ENCODE peak calls at places on chromosomes 5 and 9, in six cellular contexts. C is cardiac fibroblast, T is left lung, Y is lower lobe of right lung, K is AG04450, J is tibial artery. O is an unnamed sample.

GRCh38 chr5:122559676-122560075 is 215.2 kb upstream of the SNX2 start:
- DNase-seq in K (no peak), C (peak; percentile 12), J (no peak), Y (no peak), T (no peak), O (no peak)

GRCh38 chr9:98678244-98678842 is 30.4 kb downstream of the GABBR2 start:
- DNase-seq in K (no peak), Y (no peak), J (no peak), C (no peak), T (no peak), O (no peak)

GRCh38 chr9:32351845-32352244 is 32.6 kb upstream of the ACO1 start:
- DNase-seq in J (no peak), Y (no peak), T (no peak), K (no peak), C (peak; percentile 5), O (no peak)

GRCh38 chr9:95770653-95771131 is 104.8 kb upstream of the ERCC6L2 start:
- DNase-seq in C (peak; percentile 43), K (no peak), T (no peak), J (no peak), Y (no peak), O (no peak)

GRCh38 chr9:130898552-130898852 is 1.9 kb upstream of the QRFP start:
- DNase-seq in Y (no peak), T (no peak), C (no peak), K (no peak), J (no peak), O (no peak)

GRCh38 chr9:81844131-81844567 is 84.1 kb upstream of the SPATA31D4 start:
- DNase-seq in J (no peak), C (no peak), T (no peak), Y (no peak), K (no peak), O (no peak)

GRCh38 chr5:130277522-130277921 is 373.3 kb downstream of the CHSY3 start:
- DNase-seq in J (no peak), C (no peak), K (no peak), T (no peak), Y (no peak), O (no peak)

GRCh38 chr9:92141144-92142129 is 26.2 kb upstream of the SPTLC1 start:
- DNase-seq in C (peak; percentile 37), T (no peak), J (no peak), K (no peak), Y (no peak), O (no peak)

GRCh38 chr9:121784706-121785426 is 133.4 kb downstream of the DAB2IP start:
- DNase-seq in Y (peak; percentile 37), T (no peak), K (no peak), C (no peak), J (no peak), O (no peak)

GRCh38 chr9:95181845-95182244 is 135.7 kb downstream of the FANCC start:
- DNase-seq in K (no peak), Y (no peak), J (no peak), T (no peak), C (no peak), O (no peak)

GRCh38 chr9:6681957-6682501 is 36.5 kb upstream of the GLDC start:
- DNase-seq in J (no peak), Y (no peak), C (no peak), K (no peak), T (no peak), O (no peak)

GRCh38 chr9:137865581-137866145 is 11.9 kb upstream of the CACNA1B start:
- DNase-seq in T (no peak), J (no peak), C (no peak), Y (no peak), K (no peak), O (no peak)

GRCh38 chr9:69604568-69605219 is 67.5 kb downstream of the APBA1 start:
- DNase-seq in K (no peak), C (no peak), Y (no peak), J (no peak), T (no peak), O (no peak)

GRCh38 chr9:69342769-69343168 is 17.8 kb downstream of the ENTREP1 start:
- DNase-seq in J (no peak), T (no peak), Y (no peak), K (no peak), C (no peak), O (no peak)

GRCh38 chr5:109844695-109845094 is 155.0 kb downstream of the MAN2A1 start:
- DNase-seq in K (no peak), J (no peak), T (no peak), C (peak; percentile 39), Y (no peak), O (no peak)

GRCh38 chr5:5421149-5421960 is 1.1 kb upstream of the ICE1 start:
- DNase-seq in Y (no peak), J (no peak), T (no peak), K (no peak), C (no peak), O (no peak)

GRCh38 chr9:32426278-32426939 is 42.0 kb downstream of the ACO1 start:
- DNase-seq in K (peak; percentile 95), C (peak; percentile 91), T (peak; percentile 55), Y (no peak), J (no peak), O (no peak)

GRCh38 chr5:126383246-126383645 is 40.0 kb upstream of the GRAMD2B start:
- DNase-seq in K (no peak), Y (no peak), T (no peak), J (no peak), C (no peak), O (no peak)

GRCh38 chr9:78021692-78022091 is 9.9 kb downstream of the GNAQ start:
- DNase-seq in T (peak; percentile 58), C (peak; percentile 51), K (no peak), Y (peak; percentile 69), J (no peak), O (no peak)

GRCh38 chr5:77645158-77645994 is 6.9 kb upstream of the OTP start:
- DNase-seq in K (no peak), T (no peak), J (no peak), Y (peak; percentile 50), C (no peak), O (no peak)

GRCh38 chr9:38067892-38068615 is 973 bp downstream of the SHB start:
- DNase-seq in J (no peak), T (peak; percentile 35), K (no peak), C (no peak), Y (peak; percentile 60), O (no peak)

GRCh38 chr5:104815212-104815611 is 1252.6 kb upstream of the NUDT12 start:
- DNase-seq in J (no peak), K (no peak), T (no peak), C (no peak), Y (no peak), O (no peak)

GRCh38 chr5:173138707-173139106 is 5.6 kb upstream of the BNIP1 start:
- DNase-seq in C (no peak), K (no peak), T (no peak), J (no peak), Y (no peak), O (no peak)

GRCh38 chr5:132011561-132012384 is at the start of gene ACSL6:
- DNase-seq in J (peak; percentile 16), K (no peak), Y (peak; percentile 61), C (no peak), T (no peak), O (no peak)

GRCh38 chr5:90866333-90866732 is 307.7 kb downstream of the ADGRV1 start:
- DNase-seq in J (no peak), Y (no peak), C (peak; percentile 56), K (no peak), T (no peak), O (no peak)

GRCh38 chr9:117782931-117783788 is 79.0 kb downstream of the TLR4 start:
- DNase-seq in J (peak; percentile 77), T (peak; percentile 67), Y (peak; percentile 63), C (peak; percentile 80), K (no peak), O (peak; percentile 38)
- H3K4me3 ChIP-seq in J (peak overlapping the region; percentile 39), T (peak overlapping the region; percentile 15), Y (peak overlapping the region; percentile 47), C (peak overlapping the region; percentile 51), K (no peak overlapping the region), O (peak overlapping the region; percentile 29)

GRCh38 chr9:14400658-14400995 is 86.7 kb upstream of the NFIB start:
- DNase-seq in C (peak; percentile 97), K (peak; percentile 34), T (no peak), Y (no peak), J (peak; percentile 46), O (no peak)
- TF ChIP-seq CTCF in C (peak; percentile 67), K (peak; percentile 53), T (peak; percentile 42), Y (peak; percentile 48), J (peak; percentile 61), O (peak; percentile 19)

DNA sequence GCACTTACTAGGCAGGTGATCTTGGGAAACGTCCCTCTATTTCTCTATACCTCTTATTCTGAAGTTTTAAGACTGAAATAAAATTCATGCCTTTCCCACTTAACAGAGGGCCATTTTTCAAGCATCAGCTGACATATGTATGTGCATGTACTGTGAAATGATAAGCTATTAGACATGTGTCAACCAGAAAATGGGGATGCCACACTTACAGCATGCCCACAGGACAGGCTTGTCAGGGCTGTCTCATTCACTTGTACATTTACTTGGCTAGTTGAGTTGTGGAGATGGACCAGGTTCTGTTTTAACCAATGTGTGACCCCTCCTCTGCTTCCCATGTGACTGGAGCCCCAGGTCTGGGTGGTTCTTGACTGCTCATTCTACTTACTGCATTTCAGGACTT is 78.5 kb downstream of the C9orf152 start:
- DNase-seq in C (no peak), K (no peak), Y (no peak), T (no peak), J (no peak), O (no peak)
- H3K4me3 ChIP-seq in C (no peak overlapping the region), K (no peak overlapping the region), Y (no peak overlapping the region), T (no peak overlapping the region), J (peak overlapping the region; percentile 49), O (no peak overlapping the region)

GRCh38 chr5:141389153-141390042 is 1.9 kb downstream of the PCDHGB4 start:
- DNase-seq in K (no peak), J (no peak), C (no peak), T (no peak), Y (no peak), O (no peak)

GRCh38 chr5:141393267-141393666 is 834 bp downstream of the PCDHGA8 start:
- DNase-seq in T (no peak), Y (no peak), K (no peak), C (no peak), J (no peak), O (no peak)

GRCh38 chr5:141398608-141399007 is 861 bp downstream of the PCDHGB5 start:
- DNase-seq in Y (no peak), T (no peak), J (no peak), K (no peak), C (no peak), O (no peak)

GRCh38 chr5:141388661-141389060 is 1.2 kb downstream of the PCDHGB4 start:
- DNase-seq in K (no peak), J (no peak), T (no peak), Y (no peak), C (no peak), O (no peak)

DNA sequence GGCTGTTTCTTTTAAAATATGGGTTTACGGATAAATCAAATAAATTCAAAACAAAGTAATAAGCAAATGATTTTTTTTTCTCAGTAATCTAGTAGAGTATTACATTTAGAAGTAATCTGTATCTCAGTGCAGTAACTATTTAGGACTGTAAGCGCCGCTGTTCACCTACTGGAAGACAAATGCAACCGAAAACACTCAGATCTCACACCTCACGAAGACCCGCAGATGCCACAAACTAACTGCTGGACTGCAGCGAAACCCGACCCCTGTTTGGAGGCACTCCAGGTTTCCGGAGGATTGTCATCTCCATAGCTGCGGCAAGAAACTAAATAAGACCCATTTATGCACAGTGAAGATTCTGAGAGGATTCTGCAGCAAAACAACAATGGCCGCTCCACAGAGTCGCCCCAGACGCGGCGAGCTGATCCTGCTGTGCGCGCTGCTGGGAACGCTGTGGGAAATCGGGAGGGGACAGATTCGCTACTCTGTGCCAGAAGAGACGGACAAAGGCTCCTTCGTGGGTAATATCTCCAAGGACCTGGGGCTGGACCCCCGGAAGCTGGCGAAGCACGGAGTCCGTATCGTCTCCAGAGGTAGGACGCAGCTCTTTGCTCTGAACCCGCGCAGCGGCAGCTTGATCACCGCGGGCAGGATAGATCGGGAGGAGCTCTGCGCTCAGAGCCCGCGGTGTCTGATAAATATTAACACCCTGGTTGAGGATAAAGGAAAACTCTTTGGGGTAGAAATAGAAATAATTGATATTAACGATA is at the start of gene PCDHGA8:
- DNase-seq in J (no peak), K (no peak), C (no peak), Y (no peak), T (no peak), O (no peak)
- TF ChIP-seq CTCF in J (no peak), K (peak; percentile 23), C (peak; percentile 12), Y (no peak), T (no peak), O (peak; percentile 9)